ENCODE peak calls at places on chromosome 4, in five cellular contexts. Y is lower lobe of right lung, S is ovary, T is vagina, N is body of pancreas. M is an unnamed sample. For H3K36me3, the result is how much of the 10 kb centered on the place peaks cover.

GRCh38 chr4:32261196-32261595 is 1541.0 kb downstream of the PCDH7 start:
- DNase-seq in Y (no peak), S (no peak), T (no peak), N (no peak), M (no peak)

GRCh38 chr4:14787894-14788293 is 214.4 kb upstream of the CPEB2 start:
- DNase-seq in Y (no peak), S (no peak), T (no peak), N (peak), M (peak)

GRCh38 chr4:184347251-184348239 is 126.8 kb downstream of the IRF2 start:
- DNase-seq in Y (peak), S (no peak), T (no peak), N (peak), M (peak)

GRCh38 chr4:170687751-170688150 is 598.0 kb upstream of the AADAT start:
- DNase-seq in Y (no peak), S (no peak), T (no peak), N (no peak), M (no peak)

GRCh38 chr4:1843852-1844251 is 12.1 kb downstream of the LETM1 start:
- DNase-seq in Y (no peak), S (no peak), T (no peak), N (no peak), M (no peak)

GRCh38 chr4:183328832-183329231 is 6.6 kb upstream of the CLDN24 start:
- DNase-seq in Y (no peak), S (no peak), T (no peak), N (no peak), M (no peak)

GRCh38 chr4:172942840-172943239 is 225.8 kb upstream of the GALNT7 start:
- DNase-seq in Y (no peak), S (no peak), T (no peak), N (no peak), M (peak)

GRCh38 chr4:160175064-160175643 is 1072.3 kb downstream of the RAPGEF2 start:
- DNase-seq in Y (no peak), S (no peak), T (no peak), N (no peak), M (peak)

GRCh38 chr4:130025701-130026100 is 929.7 kb downstream of the C4orf33 start:
- DNase-seq in Y (no peak), S (no peak), T (no peak), N (no peak), M (no peak)

GRCh38 chr4:156711196-156711590 is 260.4 kb downstream of the PDGFC start:
- DNase-seq in Y (no peak), S (no peak), T (no peak), N (no peak), M (no peak)

GRCh38 chr4:126470862-126471261 is 1156.1 kb downstream of the FAT4 start:
- DNase-seq in Y (no peak), S (no peak), T (no peak), N (no peak), M (no peak)

GRCh38 chr4:73142995-73143547 is 73.6 kb upstream of the COX18 start:
- DNase-seq in Y (no peak), S (no peak), T (no peak), N (no peak), M (no peak)

GRCh38 chr4:184265566-184266351 is 48.1 kb upstream of the ENPP6 start:
- DNase-seq in Y (no peak), S (no peak), T (no peak), N (no peak), M (peak)

GRCh38 chr4:107734120-107734519 is 14.1 kb upstream of the PAPSS1 start:
- DNase-seq in Y (no peak), S (no peak), T (no peak), N (no peak), M (no peak)

GRCh38 chr4:92101609-92102231 is 202.0 kb upstream of the GRID2 start:
- DNase-seq in Y (no peak), S (no peak), T (no peak), N (no peak), M (no peak)

GRCh38 chr4:10093801-10094552 is 22.6 kb downstream of the WDR1 start:
- DNase-seq in Y (peak), S (peak), T (no peak), N (no peak), M (no peak)
- H3K36me3 ChIP-seq in Y (half or more), S (under half), T (under half), N (under half), M (under half)

GRCh38 chr4:42331040-42331439 is 66.2 kb upstream of the SHISA3 start:
- DNase-seq in Y (no peak), S (no peak), T (no peak), N (no peak), M (peak)
- H3K36me3 ChIP-seq in Y (under half), S (under half), T (under half), N (under half), M (under half)

GRCh38 chr4:6296026-6296425 is 26.4 kb downstream of the WFS1 start:
- DNase-seq in Y (no peak), S (no peak), T (no peak), N (no peak), M (no peak)
- H3K36me3 ChIP-seq in Y (half or more), S (under half), T (under half), N (under half), M (under half)

GRCh38 chr4:82357640-82358039 is 16.2 kb downstream of the HNRNPD start:
- DNase-seq in Y (no peak), S (no peak), T (no peak), N (no peak), M (no peak)

GRCh38 chr4:82354788-82355187 is 19.0 kb downstream of the HNRNPD start:
- DNase-seq in Y (no peak), S (no peak), T (no peak), N (no peak), M (no peak)

GRCh38 chr4:82352825-82353370 is 20.9 kb downstream of the HNRNPD start:
- DNase-seq in Y (no peak), S (no peak), T (no peak), N (no peak), M (no peak)

GRCh38 chr4:82352118-82352824 is 21.5 kb downstream of the HNRNPD start:
- DNase-seq in Y (no peak), S (no peak), T (no peak), N (no peak), M (no peak)
- H3K36me3 ChIP-seq in Y (half or more), S (under half), T (under half), N (under half), M (under half)

DNA sequence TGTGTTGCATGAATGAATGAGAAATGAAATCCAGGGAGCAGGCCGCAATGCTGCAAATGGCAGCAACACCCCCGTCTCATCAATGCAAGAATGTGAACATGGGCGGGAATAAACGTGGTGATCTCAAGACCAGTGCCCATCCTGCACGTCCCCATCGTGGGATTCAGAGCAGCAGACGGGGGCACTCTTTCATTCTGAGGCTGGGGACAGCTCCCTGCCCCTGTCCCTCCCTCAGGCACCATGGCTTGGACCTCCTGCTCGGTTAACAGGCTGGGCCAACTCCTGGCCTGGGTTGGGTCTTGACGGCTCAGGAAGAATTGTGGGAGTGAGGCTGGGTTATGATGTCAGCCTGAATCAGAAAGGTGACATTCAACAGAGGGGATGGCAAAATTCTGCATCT is 78.9 kb downstream of the NSUN7 start:
- DNase-seq in Y (no peak), S (no peak), T (no peak), N (no peak), M (no peak)
- H3K36me3 ChIP-seq in Y (half or more), S (under half), T (under half), N (under half), M (under half)

GRCh38 chr4:99712530-99712929 is 54.9 kb upstream of the C4orf54 start:
- DNase-seq in Y (no peak), S (no peak), T (no peak), N (no peak), M (no peak)
- H3K36me3 ChIP-seq in Y (under half), S (under half), T (under half), N (under half), M (under half)

GRCh38 chr4:67500373-67500772 is 44.9 kb downstream of the CENPC start:
- DNase-seq in Y (no peak), S (no peak), T (no peak), N (no peak), M (no peak)
- H3K36me3 ChIP-seq in Y (half or more), S (under half), T (under half), N (under half), M (under half)

DNA sequence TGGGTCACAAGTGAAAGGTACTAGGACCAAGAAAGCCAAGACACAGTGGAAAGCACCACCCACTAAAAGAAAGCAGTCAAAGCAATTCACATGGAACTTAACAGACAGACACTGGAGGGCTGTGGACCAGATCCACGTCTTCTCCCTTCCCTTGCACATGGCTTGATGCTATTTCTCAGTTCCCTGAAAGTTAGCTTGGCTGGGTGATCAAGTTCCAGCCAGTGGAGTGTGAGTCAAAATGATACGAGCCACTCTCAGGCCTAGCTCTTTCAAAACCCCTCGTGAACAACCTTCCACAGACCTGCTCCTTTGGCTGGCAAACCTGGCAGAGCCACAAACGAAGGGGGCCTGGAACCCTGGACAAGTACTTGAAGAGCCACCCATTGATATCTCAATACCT is 52.0 kb downstream of the RELL1 start:
- DNase-seq in Y (no peak), S (no peak), T (no peak), N (no peak), M (no peak)
- H3K36me3 ChIP-seq in Y (half or more), S (under half), T (under half), N (under half), M (under half)

DNA sequence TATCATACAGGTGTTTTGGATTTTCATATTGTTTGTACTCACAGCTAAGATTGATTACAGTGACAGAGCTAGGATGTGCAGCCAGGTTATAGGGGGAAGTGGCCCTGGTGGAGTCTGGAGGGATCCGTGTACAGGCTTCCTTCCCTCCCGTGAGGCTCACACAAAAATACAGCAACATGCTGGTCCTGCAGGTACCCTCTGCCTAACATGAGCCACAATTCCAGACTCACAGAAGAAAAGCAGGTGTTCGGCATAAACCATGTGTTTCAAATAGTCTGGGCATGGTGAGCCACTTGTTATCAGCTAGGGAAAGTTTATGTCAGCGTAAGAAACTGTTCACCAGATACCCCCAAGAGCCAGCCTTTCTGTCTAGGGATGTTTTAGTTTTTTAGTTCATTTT is 82.9 kb downstream of the HTT start:
- DNase-seq in Y (no peak), S (no peak), T (no peak), N (no peak), M (no peak)
- H3K36me3 ChIP-seq in Y (half or more), S (under half), T (under half), N (under half), M (under half)

M was measured in small intestine.